ENCODE peak calls at places on chromosomes 5 and 9, in six cellular contexts. I, Z, P, E, W and O are unnamed samples.

GRCh38 chr5:170269579-170269978 is 28.0 kb downstream of the LCP2 start:
- DNase-seq in Z (no peak), P (no peak), W (no peak), I (no peak), E (no peak), O (no peak)

GRCh38 chr5:157520911-157521703 is 54.5 kb downstream of the ADAM19 start:
- DNase-seq in P (no peak), W (peak), Z (peak), E (no peak), I (no peak), O (no peak)

GRCh38 chr9:126125577-126125976 is 201.1 kb upstream of the MVB12B start:
- DNase-seq in P (no peak), Z (no peak), I (no peak), E (no peak), W (peak), O (peak)

GRCh38 chr5:92599217-92599810 is 981.7 kb downstream of the NR2F1-AS1 start:
- DNase-seq in P (peak), E (no peak), W (peak), I (no peak), Z (no peak), O (peak)

GRCh38 chr9:133393399-133393798 is 17.2 kb downstream of the STKLD1 start:
- DNase-seq in W (no peak), E (no peak), Z (no peak), I (no peak), P (no peak), O (no peak)

GRCh38 chr5:34657550-34657921 is 1.4 kb downstream of the RAI14 start:
- DNase-seq in W (peak), E (no peak), I (no peak), Z (peak), P (no peak), O (no peak)

GRCh38 chr9:135530146-135530545 is 8.9 kb downstream of the LCN1 start:
- DNase-seq in I (no peak), Z (no peak), P (no peak), E (no peak), W (no peak), O (no peak)

GRCh38 chr9:19701274-19701673 is 87.6 kb downstream of the SLC24A2 start:
- DNase-seq in P (no peak), Z (no peak), I (no peak), E (no peak), W (no peak), O (no peak)

GRCh38 chr9:84504360-84504759 is 163.8 kb upstream of the SLC28A3 start:
- DNase-seq in P (no peak), W (no peak), Z (peak), I (no peak), E (no peak), O (no peak)

GRCh38 chr9:69158471-69158870 is 15.6 kb upstream of the TJP2 start:
- DNase-seq in E (no peak), Z (no peak), I (no peak), W (no peak), P (no peak), O (no peak)

GRCh38 chr5:166320923-166321480 is 1970.4 kb upstream of the WWC1 start:
- DNase-seq in E (no peak), P (no peak), Z (no peak), I (no peak), W (no peak), O (no peak)

GRCh38 chr5:142446131-142446959 is 121.5 kb upstream of the SPRY4 start:
- DNase-seq in P (no peak), W (peak), I (no peak), Z (peak), E (no peak), O (no peak)

GRCh38 chr5:65021527-65022226 is 252.9 kb downstream of the CWC27 start:
- DNase-seq in E (no peak), I (no peak), Z (no peak), P (no peak), W (no peak), O (no peak)

GRCh38 chr5:172361566-172362238 is 78.1 kb upstream of the UBTD2 start:
- DNase-seq in P (peak), E (peak), W (peak), I (no peak), Z (peak), O (no peak)

GRCh38 chr9:106745457-106745856 is 117.5 kb upstream of the ZNF462 start:
- DNase-seq in E (no peak), W (peak), P (no peak), I (no peak), Z (peak), O (no peak)

GRCh38 chr5:111277061-111277460 is 52.9 kb downstream of the CAMK4 start:
- DNase-seq in W (no peak), P (no peak), E (no peak), Z (no peak), I (no peak), O (no peak)

GRCh38 chr9:79858509-79858908 is 286.7 kb downstream of the TLE4 start:
- DNase-seq in E (no peak), W (peak), Z (peak), I (peak), P (peak), O (no peak)

GRCh38 chr9:134502261-134503211 is 139.1 kb upstream of the COL5A1 start:
- DNase-seq in Z (peak), P (peak), E (no peak), I (no peak), W (peak), O (no peak)

GRCh38 chr5:122471752-122472061 is 159.7 kb downstream of the SNCAIP start:
- DNase-seq in W (no peak), P (no peak), Z (no peak), I (no peak), E (no peak), O (no peak)

GRCh38 chr5:169717298-169717697 is 80.2 kb downstream of the DOCK2 start:
- DNase-seq in Z (peak), W (peak), I (no peak), E (no peak), P (peak), O (no peak)

GRCh38 chr9:109974143-109974917 is 194.3 kb downstream of the PALM2AKAP2 start:
- DNase-seq in W (no peak), E (peak), Z (no peak), I (peak), P (no peak), O (peak)

GRCh38 chr5:176779537-176779936 is 30.8 kb upstream of the UNC5A start:
- DNase-seq in Z (no peak), W (no peak), E (no peak), I (no peak), P (no peak), O (no peak)

GRCh38 chr5:64285188-64286130 is 119.8 kb downstream of the RNF180 start:
- DNase-seq in Z (no peak), I (no peak), E (no peak), P (no peak), W (no peak), O (no peak)

GRCh38 chr5:176525677-176526076 is 11.5 kb downstream of the RNF44 start:
- DNase-seq in I (no peak), W (no peak), Z (no peak), P (no peak), E (no peak), O (no peak)

GRCh38 chr9:105661011-105661410 is 1.2 kb upstream of the TAL2 start:
- DNase-seq in E (no peak), Z (no peak), I (no peak), P (no peak), W (no peak), O (no peak)

GRCh38 chr5:116572375-116573278 is 2.0 kb downstream of the SEMA6A start:
- DNase-seq in W (peak), Z (peak), P (no peak), I (no peak), E (peak), O (no peak)

GRCh38 chr9:86352440-86353106 is 1.6 kb downstream of the TUT7 start:
- DNase-seq in Z (peak), W (no peak), E (no peak), P (no peak), I (no peak), O (no peak)

GRCh38 chr9:75451505-75451904 is 363.2 kb downstream of the OSTF1 start:
- DNase-seq in I (no peak), E (no peak), W (peak), Z (no peak), P (no peak), O (no peak)

GRCh38 chr9:2722715-2723114 is 5.4 kb downstream of the KCNV2 start:
- DNase-seq in E (no peak), I (no peak), Z (peak), P (peak), W (peak), O (no peak)

GRCh38 chr9:113992276-113992951 is 85.7 kb downstream of the AMBP start:
- DNase-seq in P (no peak), W (no peak), Z (no peak), I (no peak), E (no peak), O (no peak)

DNA sequence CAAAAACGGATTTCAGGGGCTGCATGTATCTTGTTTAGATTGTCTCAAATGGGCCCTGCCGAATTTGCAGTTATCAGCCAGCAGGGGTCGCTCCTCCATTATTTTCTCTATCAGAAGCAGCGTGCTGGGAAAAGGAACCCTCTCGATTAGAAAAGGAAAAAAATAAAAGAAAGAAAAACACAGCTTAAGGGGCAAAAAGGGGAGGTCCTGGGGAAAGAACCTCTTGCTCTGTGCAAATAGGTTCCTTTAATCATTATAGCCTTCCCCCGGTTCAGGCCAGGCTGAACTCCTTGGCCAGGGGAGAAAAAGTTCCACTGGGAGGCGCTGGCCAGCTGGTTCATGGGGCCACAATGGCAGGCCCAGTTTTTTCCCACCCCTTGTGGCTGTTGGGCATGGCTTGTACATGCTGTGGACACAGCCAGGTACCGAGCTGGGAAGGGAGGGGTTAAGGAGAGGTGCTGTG is 25.0 kb upstream of the CAPSL start:
- DNase-seq in E (no peak), W (peak), I (no peak), Z (peak), P (no peak), O (no peak)
- TF ChIP-seq CTCF in E (peak), W (peak), I (peak), Z (peak), P (peak), O (no peak)

GRCh38 chr5:127297348-127298035 is 6.9 kb downstream of the MEGF10 start:
- DNase-seq in P (no peak), W (no peak), Z (no peak), I (no peak), E (no peak), O (no peak)

GRCh38 chr5:127296321-127296720 is 5.7 kb downstream of the MEGF10 start:
- DNase-seq in E (no peak), W (peak), I (no peak), P (no peak), Z (peak), O (no peak)

GRCh38 chr5:127299678-127300077 is 9.1 kb downstream of the MEGF10 start:
- DNase-seq in W (peak), P (no peak), Z (peak), I (no peak), E (no peak), O (no peak)

GRCh38 chr5:127298623-127299022 is 8.0 kb downstream of the MEGF10 start:
- DNase-seq in E (no peak), I (no peak), W (no peak), P (no peak), Z (no peak), O (no peak)

GRCh38 chr5:127298036-127298429 is 7.4 kb downstream of the MEGF10 start:
- DNase-seq in E (no peak), Z (no peak), W (no peak), P (no peak), I (no peak), O (no peak)
- TF ChIP-seq CTCF in E (no peak), Z (no peak), W (no peak), P (no peak), I (no peak), O (no peak)

DNA sequence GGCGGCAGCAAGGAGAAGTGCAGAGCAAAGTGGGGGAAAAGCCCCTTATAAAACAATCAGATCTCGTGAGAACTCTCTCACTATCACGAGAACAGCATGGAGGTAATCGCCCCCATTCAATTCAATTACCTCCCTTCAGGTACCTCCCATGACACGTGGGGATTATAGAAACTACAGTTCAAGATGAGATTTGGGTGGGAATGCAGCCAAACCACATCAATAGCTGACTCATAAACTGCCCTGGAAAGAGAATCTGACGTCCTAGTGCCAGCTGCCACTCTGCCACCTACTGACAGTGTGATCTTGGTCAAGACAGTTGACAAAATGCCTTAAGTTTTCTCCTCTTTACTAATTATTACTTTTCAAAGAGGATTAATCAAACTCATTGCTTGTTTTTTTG is 128.3 kb downstream of the GPBP1 start:
- DNase-seq in W (peak), Z (peak), I (no peak), P (no peak), E (no peak), O (no peak)
- TF ChIP-seq CTCF in W (no peak), Z (no peak), I (no peak), P (no peak), E (no peak), O (no peak)

GRCh38 chr9:93036887-93037475 is 21.5 kb upstream of the SUSD3 start:
- DNase-seq in P (no peak), W (no peak), I (no peak), Z (no peak), E (no peak), O (no peak)
- TF ChIP-seq CTCF in P (no peak), W (no peak), I (no peak), Z (peak), E (no peak), O (no peak)